ENCODE peak calls at places on chromosome 14, in nine cellular contexts. L is NB4; H is WERI-Rb-1; Z is CD8-positive, alpha-beta T cell; Q is AG04450; P is cardiac fibroblast; I is ovary; J is AG10803; C is mesothelial cell of epicardium. A is an unnamed sample.

GRCh38 chr14:21917699-21918436 is 244.2 kb upstream of the OR4E1 start:
- DNase-seq in I (no peak), L (peak; percentile 48), J (peak; percentile 34), H (peak; percentile 13), Z (peak; percentile 38), C (no peak), Q (peak; percentile 8), P (peak; percentile 66), A (peak; percentile 46)

GRCh38 chr14:98701377-98701776 is 570.6 kb downstream of the BCL11B start:
- DNase-seq in Z (no peak), H (no peak), L (no peak), I (no peak), P (no peak), Q (no peak), C (no peak), J (no peak), A (no peak)

GRCh38 chr14:92685784-92686355 is 62.6 kb downstream of the LGMN start:
- DNase-seq in C (no peak), P (no peak), J (no peak), Q (no peak), Z (no peak), I (no peak), L (no peak), H (no peak), A (no peak)

GRCh38 chr14:68141531-68142088 is 322.0 kb downstream of the RAD51B start:
- DNase-seq in H (no peak), L (no peak), Q (no peak), I (no peak), Z (no peak), J (peak; percentile 27), P (peak; percentile 70), C (no peak), A (no peak)

GRCh38 chr14:28719130-28719529 is 47.5 kb upstream of the FOXG1 start:
- DNase-seq in P (no peak), H (no peak), J (no peak), Z (no peak), I (no peak), L (no peak), C (no peak), Q (no peak), A (no peak)

GRCh38 chr14:34912182-34912581 is 37.0 kb upstream of the BAZ1A start:
- DNase-seq in Q (no peak), H (no peak), Z (no peak), L (peak; percentile 37), J (no peak), C (no peak), P (no peak), I (no peak), A (no peak)

GRCh38 chr14:72173038-72173720 is 240.9 kb downstream of the RGS6 start:
- DNase-seq in C (no peak), P (no peak), Q (no peak), I (no peak), L (no peak), Z (no peak), J (no peak), H (no peak), A (no peak)

GRCh38 chr14:61542848-61543790 is 152.2 kb upstream of the HIF1A start:
- DNase-seq in J (peak; percentile 50), H (no peak), Z (no peak), I (no peak), C (no peak), Q (no peak), P (no peak), L (no peak), A (no peak)

GRCh38 chr14:77498120-77498979 is at the start of gene ISM2:
- DNase-seq in J (peak; percentile 20), Q (no peak), H (peak; percentile 54), L (peak; percentile 31), P (peak; percentile 19), Z (no peak), I (no peak), C (no peak), A (peak; percentile 36)

GRCh38 chr14:68285421-68286179 is 466.0 kb downstream of the RAD51B start:
- DNase-seq in P (no peak), J (peak; percentile 73), Z (peak; percentile 32), C (no peak), L (peak; percentile 22), I (no peak), H (no peak), Q (no peak), A (no peak)

GRCh38 chr14:103483600-103483999 is 39.0 kb downstream of the CKB start:
- DNase-seq in Q (peak; percentile 80), J (peak; percentile 75), I (no peak), C (no peak), H (no peak), Z (no peak), P (peak; percentile 89), L (no peak), A (no peak)

GRCh38 chr14:68495101-68495637 is 297.7 kb downstream of the ZFP36L1 start:
- DNase-seq in Q (no peak), L (no peak), J (no peak), I (no peak), P (no peak), Z (no peak), H (no peak), C (no peak), A (no peak)

GRCh38 chr14:90739318-90740077 is 76.7 kb downstream of the TTC7B start:
- DNase-seq in Z (no peak), J (no peak), L (no peak), C (no peak), Q (no peak), H (peak; percentile 68), P (no peak), I (no peak), A (no peak)

DNA sequence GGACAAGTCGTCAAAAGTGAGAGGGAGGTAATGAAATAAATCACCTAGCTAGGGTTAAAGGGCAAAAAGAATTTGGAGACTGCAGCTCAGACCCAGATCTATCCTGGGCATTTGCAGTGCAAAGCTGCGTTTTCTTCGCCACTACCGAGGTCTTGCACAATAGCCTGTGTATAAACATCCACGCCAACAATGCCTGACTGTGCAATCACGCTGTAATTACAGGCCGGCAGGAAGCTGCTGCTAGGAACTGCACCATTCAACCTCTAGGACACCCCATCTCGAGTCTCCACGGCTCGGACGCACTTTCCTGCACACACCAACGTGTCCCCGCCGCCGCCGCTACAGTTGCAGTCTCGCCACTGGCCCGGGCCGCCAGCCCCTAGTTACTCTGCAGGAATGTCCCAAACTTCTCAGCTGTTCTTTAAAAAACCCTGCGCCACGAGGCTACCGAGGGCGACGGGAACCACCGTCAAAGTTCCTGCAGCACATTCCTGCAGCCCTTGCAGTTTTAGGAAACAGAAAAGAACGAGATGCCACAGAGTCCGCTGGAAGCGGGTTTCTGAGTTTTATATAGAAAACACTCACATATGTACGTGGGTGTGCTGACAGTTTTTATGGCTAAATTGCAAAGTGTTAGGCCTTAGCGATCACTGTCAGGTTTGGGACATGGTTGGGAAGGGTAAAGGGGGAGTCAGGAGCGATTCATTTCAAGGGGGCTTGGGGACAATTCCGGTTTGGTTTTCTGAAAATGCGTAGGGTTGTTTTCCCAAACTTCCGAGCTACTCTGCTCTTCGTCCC is 65.6 kb upstream of the PTGR2 start:
- DNase-seq in I (peak; percentile 75), H (peak; percentile 24), P (peak; percentile 95), Q (peak; percentile 88), J (peak; percentile 94), C (peak; percentile 37), L (peak; percentile 95), Z (peak; percentile 54), A (peak; percentile 66)
- TF ChIP-seq CTCF in I (no peak), H (no peak), P (peak; percentile 35), Q (peak; percentile 43), J (peak; percentile 36), C (no peak), L (no peak), Z (no peak), A (no peak)

GRCh38 chr14:32070282-32070681 is 6.8 kb upstream of the ARHGAP5 start:
- DNase-seq in C (no peak), H (no peak), J (no peak), I (no peak), Q (no peak), Z (no peak), P (no peak), L (no peak), A (no peak)
- TF ChIP-seq CTCF in C (no peak), H (no peak), J (no peak), I (no peak), Q (no peak), Z (no peak), P (no peak), L (no peak), A (no peak)

GRCh38 chr14:100854435-100854834 is 28.5 kb downstream of the MEG3 start:
- DNase-seq in I (no peak), H (no peak), L (no peak), J (no peak), P (no peak), Z (no peak), Q (no peak), C (no peak), A (no peak)

GRCh38 chr14:100856056-100856950 is 30.4 kb downstream of the MEG3 start:
- DNase-seq in C (no peak), L (no peak), P (no peak), J (no peak), Z (no peak), H (no peak), Q (no peak), I (no peak), A (no peak)

GRCh38 chr14:100857923-100858837 is 32.3 kb downstream of the MEG3 start:
- DNase-seq in P (no peak), I (no peak), Q (no peak), L (no peak), Z (no peak), H (no peak), C (no peak), J (no peak), A (no peak)

GRCh38 chr14:100857196-100857922 is 31.4 kb downstream of the MEG3 start:
- DNase-seq in C (no peak), I (no peak), H (no peak), J (no peak), P (no peak), Z (no peak), L (no peak), Q (no peak), A (no peak)

DNA sequence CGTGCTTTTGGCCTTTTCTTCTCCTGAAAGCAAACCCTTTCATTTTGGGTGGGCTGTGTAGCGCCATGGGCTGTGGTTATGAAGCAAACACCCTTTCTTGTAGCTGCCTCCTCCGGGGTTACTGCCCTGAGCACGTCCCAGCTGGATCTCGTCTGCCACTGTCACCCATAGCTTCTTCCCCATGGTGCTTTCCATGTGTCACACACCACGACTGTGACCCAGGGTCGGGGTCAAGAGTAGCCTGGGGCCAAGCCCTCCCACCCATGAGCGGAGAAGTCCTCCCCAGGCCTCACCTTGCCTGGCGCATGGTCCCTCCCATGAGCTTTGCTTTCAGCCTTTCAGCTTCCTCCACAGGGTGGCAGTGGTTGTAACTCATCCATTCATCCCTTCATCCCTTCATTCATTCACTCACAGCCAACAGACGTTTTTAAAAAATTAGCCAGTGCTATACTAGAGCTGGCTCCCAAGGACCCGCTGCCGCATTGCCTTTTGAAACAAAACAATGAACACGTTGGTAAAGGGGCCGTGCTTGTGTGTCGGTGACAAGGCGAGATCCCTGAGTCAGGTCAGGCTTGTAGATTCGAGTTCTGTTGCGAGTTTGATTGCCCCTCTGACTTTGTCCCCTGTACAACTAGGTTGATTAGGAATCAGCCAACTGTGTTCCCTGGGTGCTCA is 29.5 kb downstream of the MEG3 start:
- DNase-seq in L (no peak), H (no peak), P (no peak), Z (no peak), I (no peak), J (no peak), Q (no peak), C (no peak), A (no peak)
- TF ChIP-seq CTCF in L (no peak), H (no peak), P (no peak), Z (no peak), I (no peak), J (no peak), Q (no peak), C (no peak), A (no peak)

GRCh38 chr14:24251880-24252288 is 9.5 kb upstream of the TINF2 start:
- DNase-seq in H (no peak), J (peak; percentile 38), C (no peak), P (peak; percentile 72), Z (no peak), Q (no peak), L (no peak), I (no peak), A (no peak)
- TF ChIP-seq CTCF in H (no peak), J (peak; percentile 33), C (no peak), P (peak; percentile 31), Z (no peak), Q (peak; percentile 16), L (no peak), I (no peak), A (no peak)